ENCODE peak calls at places on chromosome 1, in seven cellular contexts. S, R, L, W, X, U and B are unnamed samples.
A peak's percentile ranks its signal among the peaks of the same experiment; 100 is the strongest.

GRCh38 chr1:66137235-66137634 is 344.5 kb downstream of the PDE4B start:
- DNase-seq in S (no peak), R (no peak), L (peak; percentile 46), W (no peak), X (no peak), U (no peak), B (peak; percentile 34)

GRCh38 chr1:227729144-227729880 is 5.8 kb downstream of the JMJD4 start:
- DNase-seq in S (no peak), R (no peak), L (no peak), W (no peak), X (no peak), U (peak; percentile 19), B (no peak)

GRCh38 chr1:29698033-29698432 is 461.7 kb downstream of the PTPRU start:
- DNase-seq in S (no peak), R (no peak), L (peak; percentile 82), W (no peak), X (no peak), U (no peak), B (peak; percentile 45)

GRCh38 chr1:33043267-33044090 is 6.8 kb upstream of the AK2 start:
- DNase-seq in S (no peak), R (no peak), L (peak; percentile 52), W (no peak), X (no peak), U (no peak), B (no peak)

GRCh38 chr1:228955691-228956090 is 220.4 kb downstream of the RHOU start:
- DNase-seq in S (no peak), R (no peak), L (no peak), W (no peak), X (no peak), U (no peak), B (peak; percentile 50)

GRCh38 chr1:206496131-206496793 is 11.1 kb upstream of the RASSF5 start:
- DNase-seq in S (no peak), R (peak; percentile 46), L (no peak), W (no peak), X (no peak), U (no peak), B (peak; percentile 49)

GRCh38 chr1:51916587-51917405 is 38.3 kb upstream of the NRDC start:
- DNase-seq in S (no peak), R (no peak), L (peak; percentile 51), W (no peak), X (no peak), U (no peak), B (no peak)

GRCh38 chr1:27832762-27833161 is 2.2 kb downstream of the PPP1R8 start:
- DNase-seq in S (no peak), R (no peak), L (peak; percentile 32), W (no peak), X (no peak), U (no peak), B (no peak)

GRCh38 chr1:225954753-225955152 is 13.7 kb upstream of the LEFTY2 start:
- DNase-seq in S (no peak), R (no peak), L (no peak), W (no peak), X (no peak), U (no peak), B (no peak)

GRCh38 chr1:33377750-33378149 is 53.1 kb downstream of the PHC2 start:
- DNase-seq in S (no peak), R (no peak), L (no peak), W (no peak), X (no peak), U (no peak), B (no peak)

GRCh38 chr1:35535243-35535642 is 22.0 kb downstream of the KIAA0319L start:
- DNase-seq in S (no peak), R (no peak), L (no peak), W (no peak), X (no peak), U (no peak), B (no peak)

GRCh38 chr1:155205035-155205434 is 2.7 kb downstream of the THBS3 start:
- DNase-seq in S (no peak), R (no peak), L (no peak), W (no peak), X (no peak), U (no peak), B (no peak)

GRCh38 chr1:41915786-41916571 is 2.7 kb downstream of the HIVEP3 start:
- DNase-seq in S (no peak), R (peak; percentile 51), L (no peak), W (peak; percentile 66), X (peak; percentile 61), U (peak; percentile 18), B (no peak)

GRCh38 chr1:144101397-144102050 is 129.7 kb upstream of the FAM72C start:
- DNase-seq in S (peak; percentile 0), R (no peak), L (no peak), W (peak; percentile 92), X (no peak), U (peak; percentile 3), B (no peak)

GRCh38 chr1:116841569-116842364 is 67.9 kb upstream of the PTGFRN start:
- DNase-seq in S (no peak), R (no peak), L (no peak), W (no peak), X (no peak), U (no peak), B (no peak)

GRCh38 chr1:46236882-46237281 is 10.7 kb upstream of the RAD54L start:
- DNase-seq in S (no peak), R (no peak), L (no peak), W (no peak), X (no peak), U (no peak), B (no peak)

GRCh38 chr1:222540598-222540995 is 7.3 kb downstream of the HHIPL2 start:
- DNase-seq in S (no peak), R (no peak), L (no peak), W (peak; percentile 70), X (no peak), U (no peak), B (no peak)

GRCh38 chr1:26921462-26922200 is at the start of gene NUDC:
- DNase-seq in S (peak; percentile 93), R (peak; percentile 97), L (peak; percentile 95), W (peak; percentile 98), X (peak; percentile 94), U (peak; percentile 97), B (peak; percentile 97)